ENCODE peak calls at places on chromosomes 2 and 18, in four cellular contexts. C is body of pancreas, L is spleen, H is sigmoid colon. R is an unnamed sample. For H3K36me3, the result is how much of the 10 kb centered on the place peaks cover.

GRCh38 chr2:17940105-17940630 is 61.7 kb downstream of the KCNS3 start:
- DNase-seq in H (no peak), L (no peak), C (no peak), R (no peak)

GRCh38 chr2:230209422-230210051 is 10.2 kb downstream of the SP110 start:
- DNase-seq in L (no peak), H (no peak), C (no peak), R (no peak)

GRCh38 chr18:58605027-58606020 is 23.6 kb downstream of the ALPK2 start:
- DNase-seq in C (no peak), H (no peak), L (no peak), R (no peak)

GRCh38 chr18:44715841-44716240 is 35.2 kb downstream of the SETBP1 start:
- DNase-seq in H (no peak), C (no peak), L (no peak), R (no peak)

GRCh38 chr2:233053928-233054774 is 6.0 kb upstream of the INPP5D start:
- DNase-seq in C (peak), H (peak), L (peak), R (peak)

GRCh38 chr2:98727369-98727749 is 3.6 kb downstream of the MGAT4A start:
- DNase-seq in C (no peak), H (no peak), L (no peak), R (no peak)

GRCh38 chr2:6893876-6894482 is 16.4 kb downstream of the RSAD2 start:
- DNase-seq in L (no peak), H (no peak), C (no peak), R (no peak)

GRCh38 chr2:174846941-174847938 is 83.0 kb upstream of the CHRNA1 start:
- DNase-seq in H (no peak), C (no peak), L (no peak), R (no peak)

GRCh38 chr2:234309431-234309830 is 187.4 kb downstream of the ARL4C start:
- DNase-seq in L (no peak), C (no peak), H (no peak), R (no peak)

GRCh38 chr2:27638023-27638637 is 9.3 kb downstream of the GPN1 start:
- DNase-seq in L (no peak), H (no peak), C (no peak), R (no peak)

GRCh38 chr2:26384183-26384582 is 17.5 kb upstream of the DRC1 start:
- DNase-seq in H (no peak), L (no peak), C (no peak), R (no peak)

GRCh38 chr2:68344031-68344430 is 21.1 kb upstream of the PLEK start:
- DNase-seq in L (no peak), H (no peak), C (no peak), R (no peak)

GRCh38 chr2:48107326-48107925 is 201.1 kb upstream of the FBXO11 start:
- DNase-seq in H (no peak), L (no peak), C (no peak), R (no peak)

GRCh38 chr2:72953976-72954375 is 36.7 kb downstream of the EMX1 start:
- DNase-seq in C (no peak), H (no peak), L (no peak), R (no peak)

GRCh38 chr2:18423636-18424035 is 136.8 kb downstream of the RDH14 start:
- DNase-seq in H (no peak), C (no peak), L (no peak), R (no peak)

GRCh38 chr2:224847961-224848850 is 132.0 kb upstream of the CCDC195 start:
- DNase-seq in C (peak), L (no peak), H (no peak), R (no peak)

GRCh38 chr18:57906852-57907251 is 103.7 kb upstream of the ATP8B1 start:
- DNase-seq in C (no peak), L (no peak), H (no peak), R (no peak)

GRCh38 chr2:227428731-227429285 is 41.1 kb upstream of the SCYGR1 start:
- DNase-seq in H (no peak), C (no peak), L (no peak), R (no peak)

GRCh38 chr2:62856228-62857040 is 150.9 kb downstream of the EHBP1 start:
- DNase-seq in H (no peak), L (no peak), C (no peak), R (no peak)

GRCh38 chr18:6333981-6334380 is 80.7 kb downstream of the L3MBTL4 start:
- DNase-seq in H (no peak), L (no peak), C (no peak), R (no peak)

GRCh38 chr2:107688135-107688534 is 138.6 kb upstream of the RGPD4 start:
- DNase-seq in H (no peak), C (no peak), L (no peak), R (no peak)

GRCh38 chr18:8785261-8785660 is 79.9 kb downstream of the MTCL1 start:
- DNase-seq in H (no peak), C (no peak), L (no peak), R (peak)

GRCh38 chr2:226791056-226791486 is 8.5 kb downstream of the IRS1 start:
- DNase-seq in H (peak), C (no peak), L (no peak), R (no peak)

GRCh38 chr2:234495076-234495800 is 1.6 kb downstream of the ARL4C start:
- DNase-seq in L (peak), C (no peak), H (peak), R (peak)

GRCh38 chr2:234607691-234608090 is 110.8 kb upstream of the ARL4C start:
- DNase-seq in L (no peak), C (no peak), H (no peak), R (no peak)

GRCh38 chr2:190636362-190636761 is 12.5 kb upstream of the NAB1 start:
- DNase-seq in C (no peak), L (no peak), H (no peak), R (no peak)

GRCh38 chr2:16774980-16775963 is 109.6 kb upstream of the CYRIA start:
- DNase-seq in L (no peak), H (no peak), C (no peak), R (no peak)

GRCh38 chr2:102302458-102302857 is 8.9 kb upstream of the IL1RL1 start:
- DNase-seq in H (no peak), C (no peak), L (no peak), R (no peak)

GRCh38 chr2:230666885-230667712 is 45.5 kb upstream of the CAB39 start:
- DNase-seq in H (no peak), C (no peak), L (no peak), R (no peak)

GRCh38 chr2:204544961-204545860 is at the start of gene PARD3B:
- DNase-seq in C (peak), H (peak), L (peak), R (peak)

GRCh38 chr2:47639469-47639868 is 143.5 kb upstream of the MSH6 start:
- DNase-seq in C (no peak), H (no peak), L (no peak), R (no peak)

GRCh38 chr2:88874063-88874657 is 182.7 kb downstream of the RPIA start:
- DNase-seq in L (no peak), C (peak), H (no peak), R (no peak)

GRCh38 chr2:179044500-179044899 is 5.4 kb downstream of the CCDC141 start:
- DNase-seq in C (no peak), L (no peak), H (no peak), R (no peak)
- TF ChIP-seq POLR2A in C (no peak), L (no peak), H (no peak), R (no peak)

GRCh38 chr2:218273908-218274249 is 3.6 kb downstream of the PNKD start:
- DNase-seq in H (no peak), L (no peak), C (no peak), R (no peak)

GRCh38 chr2:218276986-218277755 is 6.9 kb downstream of the PNKD start:
- DNase-seq in L (peak), C (no peak), H (no peak), R (no peak)

GRCh38 chr2:218275368-218276072 is 5.2 kb downstream of the PNKD start:
- DNase-seq in L (no peak), C (no peak), H (no peak), R (no peak)

GRCh38 chr2:218272531-218273212 is 2.4 kb downstream of the PNKD start:
- DNase-seq in C (peak), L (peak), H (peak), R (no peak)

DNA sequence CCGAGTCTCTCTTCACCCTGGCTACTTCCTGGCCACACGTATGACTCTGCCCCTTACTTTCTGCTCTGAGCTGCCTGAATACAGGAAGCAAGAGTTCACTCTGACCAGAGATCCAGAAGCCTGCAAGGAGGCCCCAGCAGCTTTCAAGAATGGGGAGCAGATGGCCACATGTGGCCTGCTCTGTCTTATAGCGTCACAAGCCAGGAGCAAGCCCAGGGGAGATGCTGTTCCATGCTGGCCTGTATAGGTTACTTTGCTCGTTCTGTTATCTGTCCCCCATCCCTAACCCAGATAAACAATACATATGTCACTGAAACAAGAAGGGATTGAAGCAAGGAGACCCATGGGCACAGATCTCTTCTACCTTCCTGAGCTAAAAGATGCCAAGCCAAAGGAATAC is 4.3 kb downstream of the PNKD start:
- DNase-seq in C (no peak), H (no peak), L (no peak), R (no peak)
- H3K27ac ChIP-seq in C (no peak), H (peak), L (no peak), R (peak)

GRCh38 chr2:86492057-86492456 is 50.9 kb downstream of the KDM3A start:
- DNase-seq in C (no peak), H (no peak), L (no peak), R (no peak)

GRCh38 chr2:86491088-86491487 is 49.9 kb downstream of the KDM3A start:
- DNase-seq in C (no peak), H (no peak), L (no peak), R (no peak)

GRCh38 chr2:86489542-86489941 is 48.4 kb downstream of the KDM3A start:
- DNase-seq in L (no peak), C (no peak), H (no peak), R (no peak)

GRCh38 chr2:86488561-86489250 is 47.5 kb downstream of the KDM3A start:
- DNase-seq in L (no peak), H (no peak), C (no peak), R (no peak)

DNA sequence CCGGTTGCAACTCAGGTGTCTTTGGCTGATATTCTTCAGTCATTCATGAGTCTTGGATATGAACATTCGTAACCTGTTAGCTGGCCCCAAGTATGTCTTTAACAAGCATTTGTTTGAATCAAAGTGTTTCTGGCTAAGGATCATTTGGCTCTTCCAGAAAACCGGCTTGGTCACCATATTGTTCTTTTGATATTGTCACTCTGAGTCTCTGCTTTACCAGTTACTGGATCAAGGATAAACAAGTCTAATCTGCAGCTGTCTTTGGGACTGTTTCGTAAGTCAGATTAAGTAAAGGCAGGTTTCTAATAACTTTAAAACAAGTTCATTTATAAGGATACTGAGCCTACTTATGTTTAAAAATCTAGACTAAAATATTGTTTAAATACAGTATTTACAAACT is 49.1 kb downstream of the KDM3A start:
- DNase-seq in L (no peak), H (no peak), C (no peak), R (no peak)
- H3K36me3 ChIP-seq in L (half or more), H (half or more), C (under half), R (half or more)

DNA sequence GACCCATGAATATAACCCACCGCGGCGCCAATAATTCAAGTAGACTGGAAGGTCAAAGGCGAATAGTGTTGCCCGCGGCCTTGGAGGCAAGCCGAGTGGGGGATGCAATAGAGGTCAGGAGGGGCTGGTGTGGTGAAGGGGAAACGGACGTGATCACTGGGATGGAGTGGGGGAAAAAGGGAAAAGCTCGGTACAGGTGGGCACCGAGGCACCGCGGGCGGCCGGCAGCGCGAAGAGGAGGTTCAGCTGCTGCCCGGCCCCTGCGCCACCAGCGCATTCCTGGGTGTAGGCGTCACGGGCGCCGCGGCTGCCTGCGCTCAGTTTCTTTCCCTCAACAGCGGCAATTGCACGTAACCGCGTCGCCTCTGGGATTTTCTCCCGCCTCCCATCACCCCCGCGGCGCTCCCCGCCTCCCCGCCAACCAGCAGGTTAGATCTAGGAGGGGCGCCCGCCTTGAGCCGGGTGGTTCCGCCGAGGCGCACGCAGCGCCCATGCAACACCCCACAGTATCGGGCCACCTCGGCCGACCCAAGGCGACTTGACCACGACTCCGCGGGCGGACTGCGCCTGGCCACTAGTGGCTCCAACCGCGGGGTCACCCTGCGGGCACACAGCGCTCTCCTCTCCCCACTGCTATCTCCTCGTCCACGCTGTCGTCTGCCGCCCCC is 1.5 kb downstream of the RND3 start:
- DNase-seq in L (peak), C (peak), H (peak), R (peak)
- TF ChIP-seq POLR2A in L (no peak), C (peak), H (peak), R (peak)

GRCh38 chr2:240127351-240127750 is 8.8 kb downstream of the COPS9 start:
- DNase-seq in C (no peak), H (no peak), L (peak), R (no peak)
- H3K27ac ChIP-seq in C (no peak), H (no peak), L (no peak), R (no peak)

GRCh38 chr2:218745559-218746469 is 35.2 kb downstream of the TTLL4 start:
- DNase-seq in H (peak), L (no peak), C (peak), R (no peak)
- H3K36me3 ChIP-seq in H (half or more), L (half or more), C (under half), R (half or more)

GRCh38 chr2:112584134-112584890 is at the start of gene CHCHD5:
- DNase-seq in C (peak), L (peak), H (peak), R (peak)
- TF ChIP-seq POLR2A in C (peak), L (no peak), H (peak), R (no peak)

DNA sequence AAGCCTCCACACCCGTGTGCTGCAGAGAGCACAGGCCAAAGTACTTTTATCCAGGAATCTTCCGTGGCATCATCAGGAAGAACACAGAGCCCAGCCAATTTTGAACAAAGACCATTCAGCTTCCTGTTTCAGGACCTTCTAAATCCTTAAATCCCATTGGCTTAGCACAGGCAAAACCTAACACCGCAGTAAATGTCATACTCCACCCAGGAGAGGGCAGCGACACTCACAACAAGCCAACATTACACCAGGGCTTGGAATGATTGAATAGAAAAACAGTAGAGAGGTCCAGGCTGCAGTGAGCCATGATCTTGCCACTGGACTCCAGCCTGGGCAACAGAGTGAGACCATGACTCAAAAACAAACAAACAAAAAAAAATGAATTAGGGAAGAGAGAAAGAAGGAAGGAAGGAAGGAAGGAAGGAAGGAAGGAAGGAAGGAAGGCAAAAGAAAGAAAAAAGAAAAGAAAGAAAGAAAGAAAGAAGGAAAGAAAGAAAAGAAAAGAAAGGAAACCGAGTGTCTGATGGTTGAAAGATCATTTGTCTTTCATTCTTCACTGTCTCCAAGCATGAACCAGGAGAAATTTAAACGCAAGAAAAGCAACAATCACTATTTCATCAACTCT is 144.6 kb upstream of the SATB2 start:
- DNase-seq in H (no peak), C (no peak), L (no peak), R (no peak)
- H3K27ac ChIP-seq in H (no peak), C (no peak), L (no peak), R (no peak)

DNA sequence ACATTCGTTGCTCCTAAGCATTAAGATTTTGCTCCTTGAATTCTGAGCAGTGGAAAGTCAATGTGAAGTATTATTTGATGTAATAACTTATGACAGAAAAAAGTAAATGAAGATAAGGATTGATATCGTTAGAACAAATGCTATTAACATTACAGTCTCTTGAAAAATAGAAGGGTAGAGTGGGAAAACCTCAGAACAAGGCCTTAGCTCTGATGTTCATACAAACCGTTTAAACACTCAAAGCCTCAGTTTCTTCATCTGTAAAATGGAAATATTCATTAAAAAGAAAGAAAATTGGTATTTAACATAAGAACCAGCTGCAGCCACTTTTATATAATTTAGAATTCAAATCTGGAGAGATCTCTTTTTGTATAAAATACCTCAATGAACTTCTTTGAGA is 250.4 kb upstream of the NCKAP5 start:
- DNase-seq in C (no peak), H (no peak), L (no peak), R (no peak)
- H3K36me3 ChIP-seq in C (under half), H (under half), L (under half), R (under half)

R was measured in upper lobe of left lung.